ENCODE peak calls at places on chromosome 16, in seven cellular contexts. K is T-cell; A is D341Med; N is stimulated activated CD8-positive, alpha-beta memory T cell treated with anti-CD3 and anti-CD28 coated beads, Interleukin-15, amount 100 ng/mL, for 48 hours; X is GM04504; H is mucosa of gallbladder; C is effector CD4-positive, alpha-beta T cell. O is an unnamed sample.

GRCh38 chr16:23345237-23345636 is 43.1 kb downstream of the SCNN1B start:
- DNase-seq in K (no peak), A (no peak), N (no peak), X (no peak), H (no peak), C (no peak), O (no peak)

GRCh38 chr16:84810518-84811273 is 9.1 kb upstream of the CRISPLD2 start:
- DNase-seq in K (no peak), A (no peak), N (no peak), X (peak; percentile 90), H (no peak), C (no peak), O (no peak)

GRCh38 chr16:58157239-58157638 is 28.1 kb upstream of the CFAP20 start:
- DNase-seq in K (no peak), A (no peak), N (no peak), X (no peak), H (no peak), C (no peak), O (no peak)

GRCh38 chr16:27225536-27226360 is 22.4 kb downstream of the KDM8 start:
- DNase-seq in K (no peak), A (peak; percentile 58), N (no peak), X (no peak), H (peak; percentile 34), C (no peak), O (no peak)

GRCh38 chr16:47458331-47458730 is 2.5 kb downstream of the ITFG1 start:
- DNase-seq in K (no peak), A (no peak), N (no peak), X (no peak), H (no peak), C (no peak), O (no peak)

GRCh38 chr16:87076950-87077749 is 240.0 kb downstream of the C16orf95 start:
- DNase-seq in K (no peak), A (peak; percentile 61), N (peak; percentile 25), X (no peak), H (peak; percentile 35), C (no peak), O (no peak)

GRCh38 chr16:73739049-73739769 is 557.4 kb upstream of the PSMD7 start:
- DNase-seq in K (no peak), A (no peak), N (no peak), X (no peak), H (no peak), C (no peak), O (no peak)

GRCh38 chr16:57627184-57627871 is 1.1 kb upstream of the ADGRG1 start:
- DNase-seq in K (no peak), A (no peak), N (no peak), X (peak; percentile 78), H (no peak), C (no peak), O (peak; percentile 47)

GRCh38 chr16:9297437-9298113 is 206.1 kb downstream of the HAPSTR1 start:
- DNase-seq in K (no peak), A (peak; percentile 81), N (no peak), X (no peak), H (no peak), C (no peak), O (no peak)

GRCh38 chr16:84446596-84447392 is 57.7 kb downstream of the MEAK7 start:
- DNase-seq in K (no peak), A (no peak), N (no peak), X (peak; percentile 20), H (no peak), C (no peak), O (no peak)

GRCh38 chr16:30652718-30653117 is 2.0 kb downstream of the PRR14 start:
- DNase-seq in K (no peak), A (no peak), N (no peak), X (no peak), H (no peak), C (no peak), O (no peak)

GRCh38 chr16:2447920-2448583 is 11.9 kb upstream of the TEDC2 start:
- DNase-seq in K (no peak), A (no peak), N (no peak), X (no peak), H (no peak), C (no peak), O (no peak)

GRCh38 chr16:55643161-55643970 is 12.4 kb upstream of the SLC6A2 start:
- DNase-seq in K (no peak), A (no peak), N (no peak), X (no peak), H (no peak), C (no peak), O (no peak)

GRCh38 chr16:561957-562938 is 2.1 kb downstream of the PRR35 start:
- DNase-seq in K (no peak), A (no peak), N (no peak), X (no peak), H (no peak), C (no peak), O (no peak)

GRCh38 chr16:1913327-1914083 is 4.7 kb downstream of the HS3ST6 start:
- DNase-seq in K (no peak), A (no peak), N (no peak), X (no peak), H (peak; percentile 78), C (no peak), O (no peak)

GRCh38 chr16:21233045-21233520 is 416 bp upstream of the ANKS4B start:
- DNase-seq in K (no peak), A (no peak), N (no peak), X (no peak), H (no peak), C (no peak), O (no peak)

GRCh38 chr16:85479972-85480726 is 133.0 kb upstream of the GSE1 start:
- DNase-seq in K (no peak), A (peak; percentile 88), N (no peak), X (no peak), H (peak; percentile 32), C (no peak), O (no peak)

GRCh38 chr16:11629071-11630030 is 38.9 kb upstream of the SNN start:
- DNase-seq in K (no peak), A (no peak), N (no peak), X (no peak), H (peak; percentile 29), C (no peak), O (no peak)

GRCh38 chr16:54443352-54443751 is 156.8 kb upstream of the IRX3 start:
- DNase-seq in K (no peak), A (no peak), N (no peak), X (no peak), H (no peak), C (no peak), O (no peak)

GRCh38 chr16:14669776-14670175 is 24.3 kb downstream of the PLA2G10 start:
- DNase-seq in K (no peak), A (no peak), N (no peak), X (no peak), H (peak; percentile 93), C (no peak), O (no peak)

GRCh38 chr16:30903596-30903995 is 7.2 kb downstream of the CTF1 start:
- DNase-seq in K (no peak), A (no peak), N (no peak), X (no peak), H (no peak), C (no peak), O (no peak)

GRCh38 chr16:12362482-12363458 is 386.2 kb downstream of the SNX29 start:
- DNase-seq in K (no peak), A (no peak), N (no peak), X (no peak), H (no peak), C (no peak), O (no peak)

GRCh38 chr16:48831081-48831722 is 221.2 kb upstream of the N4BP1 start:
- DNase-seq in K (no peak), A (no peak), N (no peak), X (no peak), H (no peak), C (no peak), O (no peak)

GRCh38 chr16:71727545-71728324 is 3.2 kb upstream of the PHLPP2 start:
- DNase-seq in K (no peak), A (no peak), N (no peak), X (no peak), H (no peak), C (no peak), O (no peak)

O was measured in brain pericyte.